ENCODE peak calls at places on chromosome X, in four cellular contexts. X, N, L and Z are unnamed samples.

GRCh38 chrX:13938053-13938765 is 91.5 kb downstream of the GEMIN8 start:
- DNase-seq in X (no peak), L (peak), N (peak), Z (peak)

GRCh38 chrX:154396948-154397887 is 959 bp upstream of the RPL10 start:
- DNase-seq in N (peak), L (peak), X (peak), Z (peak)

GRCh38 chrX:74251006-74251930 is 52.7 kb upstream of the ZCCHC13 start:
- DNase-seq in N (peak), X (peak), L (no peak), Z (peak)

GRCh38 chrX:23332888-23333821 is 1.5 kb upstream of the PTCHD1 start:
- DNase-seq in N (no peak), L (peak), X (no peak), Z (no peak)

GRCh38 chrX:106481341-106481740 is 130.4 kb upstream of the RADX start:
- DNase-seq in X (peak), L (peak), N (peak), Z (peak)

GRCh38 chrX:117768861-117769604 is 347.6 kb downstream of the KLHL13 start:
- DNase-seq in N (no peak), X (no peak), L (no peak), Z (no peak)

GRCh38 chrX:97294016-97294415 is 410.3 kb downstream of the RPA4 start:
- DNase-seq in N (no peak), L (no peak), X (no peak), Z (no peak)

GRCh38 chrX:148698221-148698620 is 197.8 kb downstream of the AFF2 start:
- DNase-seq in L (no peak), X (no peak), N (no peak), Z (no peak)

GRCh38 chrX:74262472-74263209 is 41.3 kb upstream of the ZCCHC13 start:
- DNase-seq in N (no peak), L (no peak), X (no peak), Z (peak)

GRCh38 chrX:150361777-150362351 is 1.3 kb upstream of the MAMLD1 start:
- DNase-seq in L (peak), X (no peak), N (peak), Z (no peak)

GRCh38 chrX:150364347-150365050 is 1.4 kb downstream of the MAMLD1 start:
- DNase-seq in X (no peak), L (peak), N (peak), Z (no peak)

GRCh38 chrX:150365051-150365952 is 2.2 kb downstream of the MAMLD1 start:
- DNase-seq in N (peak), X (peak), L (peak), Z (peak)

GRCh38 chrX:150362599-150363481 is at the start of gene MAMLD1:
- DNase-seq in X (peak), L (peak), N (peak), Z (peak)

GRCh38 chrX:150363561-150364346 is 637 bp downstream of the MAMLD1 start:
- DNase-seq in X (no peak), N (peak), L (peak), Z (peak)
- TF ChIP-seq SMC3 in X (no peak), N (peak), L (no peak), Z (no peak)

GRCh38 chrX:57289089-57289488 is 2.6 kb downstream of the FAAH2 start:
- DNase-seq in L (no peak), N (no peak), X (no peak), Z (no peak)
- TF ChIP-seq SMC3 in L (no peak), N (no peak), X (no peak), Z (no peak)

GRCh38 chrX:65493431-65493830 is 41.2 kb downstream of the LAS1L start:
- DNase-seq in N (no peak), X (no peak), L (no peak), Z (no peak)

GRCh38 chrX:65491620-65492019 is 43.0 kb downstream of the LAS1L start:
- DNase-seq in X (no peak), L (no peak), N (no peak), Z (no peak)

DNA sequence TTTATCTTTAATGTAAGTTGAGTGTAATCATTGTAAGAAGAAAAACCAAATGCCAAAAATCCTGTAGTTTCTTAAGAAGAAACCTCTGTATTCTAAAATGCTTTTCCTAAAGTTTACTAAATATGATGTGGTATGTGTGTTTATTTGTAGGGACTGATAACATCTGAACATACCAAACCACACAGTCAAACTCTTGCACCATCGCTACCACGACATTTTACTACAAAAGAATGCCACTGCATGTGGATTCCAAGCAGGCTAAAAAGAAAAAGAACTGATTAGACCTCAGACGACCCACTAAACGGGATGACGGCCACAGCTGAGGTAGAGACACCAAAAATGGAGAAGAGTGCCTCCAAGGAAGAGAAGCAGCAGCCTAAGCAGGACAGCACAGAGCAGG is 46.1 kb downstream of the LAS1L start:
- DNase-seq in X (no peak), L (no peak), N (peak), Z (no peak)
- TF ChIP-seq SMC3 in X (no peak), L (no peak), N (no peak), Z (no peak)

GRCh38 chrX:2561461-2561860 is 60.7 kb upstream of the DHRSX start:
- DNase-seq in N (no peak), X (no peak), L (no peak), Z (no peak)

GRCh38 chrX:2568125-2568524 is 67.3 kb upstream of the DHRSX start:
- DNase-seq in X (no peak), N (no peak), L (no peak), Z (no peak)

GRCh38 chrX:2566044-2566443 is 65.3 kb upstream of the DHRSX start:
- DNase-seq in X (no peak), N (no peak), L (no peak), Z (no peak)
- TF ChIP-seq SMC3 in X (no peak), N (no peak), L (no peak), Z (no peak)

DNA sequence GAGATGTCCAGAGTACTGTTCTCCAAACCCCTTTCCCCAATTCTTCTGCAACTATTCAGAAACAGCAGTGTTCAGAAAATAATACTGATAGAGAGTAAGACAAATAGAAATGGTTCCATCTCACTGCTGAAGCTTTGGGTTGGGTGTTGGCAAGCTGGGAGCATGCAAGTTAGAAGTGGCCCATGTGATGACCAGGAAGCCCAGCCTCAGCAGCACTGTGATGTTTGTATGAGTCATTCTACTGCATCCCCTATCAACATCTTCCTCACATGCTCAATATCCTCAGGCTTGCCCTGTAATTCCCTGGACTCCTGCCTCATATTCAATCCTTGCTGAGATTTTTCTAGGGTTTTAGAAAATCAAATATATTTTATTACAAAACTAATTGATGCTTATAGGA is 96.5 kb downstream of the CHRDL1 start:
- DNase-seq in X (no peak), L (no peak), N (no peak), Z (no peak)
- TF ChIP-seq SMC3 in X (no peak), L (no peak), N (no peak), Z (no peak)

GRCh38 chrX:15566244-15566643 is 34.5 kb downstream of the ACE2 start:
- DNase-seq in X (no peak), L (no peak), N (no peak), Z (no peak)
- TF ChIP-seq SMC3 in X (no peak), L (no peak), N (no peak), Z (no peak)

GRCh38 chrX:69412661-69413060 is 91.5 kb upstream of the NALF2 start:
- DNase-seq in L (no peak), X (no peak), N (no peak), Z (no peak)

GRCh38 chrX:69415698-69416097 is 88.4 kb upstream of the NALF2 start:
- DNase-seq in N (no peak), X (no peak), L (no peak), Z (no peak)
- TF ChIP-seq SMC3 in N (no peak), X (no peak), L (no peak), Z (no peak)

DNA sequence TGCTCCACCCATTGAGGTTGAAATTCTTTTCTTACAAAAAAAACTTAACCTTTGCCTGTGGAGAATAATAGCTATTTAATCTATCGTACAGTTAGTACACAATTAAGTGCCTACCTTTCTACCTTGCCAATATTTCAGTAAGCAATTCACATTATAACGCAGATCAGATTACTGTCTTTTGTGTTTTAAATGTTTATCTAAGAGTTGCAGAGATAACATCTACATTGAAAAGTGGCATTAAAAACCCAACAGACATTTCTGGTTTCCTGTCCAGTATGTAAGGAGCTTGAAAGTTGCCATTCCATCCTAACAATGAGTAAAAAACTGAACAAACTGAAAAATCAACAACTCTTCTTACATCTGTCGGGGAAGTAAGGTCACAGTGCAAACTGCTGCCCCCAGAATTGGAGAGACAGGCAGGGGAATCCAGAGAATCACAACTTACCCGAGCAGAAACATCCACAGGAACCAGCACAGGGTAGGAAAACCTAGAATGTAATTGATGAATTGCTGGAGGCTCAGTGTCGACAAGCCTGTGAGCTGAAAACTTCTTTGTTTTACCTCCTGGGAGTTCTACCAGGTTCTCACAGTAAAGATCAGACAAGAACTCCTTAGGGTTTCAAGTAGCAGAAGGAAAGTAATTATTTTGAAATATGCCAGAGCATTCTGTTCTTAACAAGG is 27.3 kb upstream of the ACSL4 start:
- DNase-seq in L (no peak), N (no peak), X (no peak), Z (no peak)
- TF ChIP-seq SMC3 in L (no peak), N (no peak), X (no peak), Z (no peak)

DNA sequence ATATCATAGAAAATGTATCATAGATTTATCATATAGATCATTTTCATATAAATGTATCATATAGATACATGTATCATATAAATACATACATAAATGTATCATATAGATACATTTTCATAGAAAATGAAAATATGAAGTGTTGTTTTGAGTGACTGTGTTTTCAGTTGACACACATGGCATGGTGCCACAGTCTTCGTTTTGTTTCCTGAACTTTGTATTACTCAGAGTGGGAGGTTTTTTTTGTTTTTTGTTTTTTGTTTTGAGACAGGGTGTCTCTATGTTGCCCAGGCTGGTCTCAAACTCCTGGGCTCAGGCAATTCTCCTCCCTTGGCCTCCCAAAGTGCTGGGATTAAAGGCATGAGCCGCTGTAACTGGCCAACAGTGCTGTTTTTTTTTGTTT is 3.9 kb downstream of the RBM10 start:
- DNase-seq in N (no peak), L (no peak), X (no peak), Z (no peak)
- TF ChIP-seq SMC3 in N (no peak), L (no peak), X (no peak), Z (no peak)

GRCh38 chrX:130111220-130111934 is 1.1 kb upstream of the ELF4 start:
- DNase-seq in L (no peak), X (peak), N (no peak), Z (peak)
- TF ChIP-seq SMC3 in L (no peak), X (no peak), N (no peak), Z (no peak)